ENCODE peak calls at places on chromosomes 5 and 9, in five cellular contexts. D is prostate gland, E is neural progenitor cell, I is A549, M is IMR-90. V is an unnamed sample. For H3K4me1 and H3K9me3, the result is how much of the 10 kb centered on the place peaks cover.

GRCh38 chr5:44619875-44620610 is 188.7 kb upstream of the MRPS30 start:
- DNase-seq in I (no peak), E (no peak), D (no peak), M (no peak), V (no peak)

GRCh38 chr5:67305913-67306710 is 109.5 kb upstream of the CD180 start:
- DNase-seq in I (no peak), M (peak), E (no peak), D (no peak), V (no peak)

GRCh38 chr5:158320178-158320674 is 461.3 kb upstream of the CLINT1 start:
- DNase-seq in M (no peak), D (no peak), I (no peak), E (no peak), V (no peak)

GRCh38 chr5:106680330-106680729 is 990.4 kb downstream of the EFNA5 start:
- DNase-seq in E (no peak), I (no peak), D (no peak), M (no peak), V (no peak)

GRCh38 chr9:8062459-8062858 is 262.9 kb upstream of the DMAC1 start:
- DNase-seq in D (no peak), E (no peak), I (no peak), M (no peak), V (no peak)

GRCh38 chr5:135155616-135156214 is 121.7 kb upstream of the PITX1 start:
- DNase-seq in D (no peak), E (no peak), M (no peak), I (no peak), V (no peak)

GRCh38 chr9:17967731-17968130 is 388.9 kb downstream of the SH3GL2 start:
- DNase-seq in D (no peak), E (no peak), I (no peak), M (no peak), V (no peak)

GRCh38 chr9:87375397-87376073 is 122.1 kb upstream of the DAPK1 start:
- DNase-seq in M (no peak), E (no peak), I (peak), D (no peak), V (no peak)

GRCh38 chr9:79263666-79264460 is 307.9 kb upstream of the TLE4 start:
- DNase-seq in I (no peak), D (no peak), E (no peak), M (peak), V (no peak)

GRCh38 chr9:1427856-1428255 is 377.7 kb downstream of the DMRT2 start:
- DNase-seq in D (no peak), E (no peak), I (no peak), M (no peak), V (no peak)

GRCh38 chr9:37239921-37240320 is 119.5 kb downstream of the ZCCHC7 start:
- DNase-seq in D (no peak), E (no peak), I (no peak), M (no peak), V (no peak)

GRCh38 chr9:78685471-78685870 is 388.5 kb downstream of the PSAT1 start:
- DNase-seq in I (no peak), E (peak), M (no peak), D (no peak), V (no peak)

GRCh38 chr5:138829341-138829740 is 45.8 kb downstream of the LRRTM2 start:
- DNase-seq in I (no peak), E (no peak), M (peak), D (no peak), V (no peak)

GRCh38 chr9:106481003-106481614 is 381.9 kb upstream of the ZNF462 start:
- DNase-seq in D (no peak), I (no peak), E (no peak), M (no peak), V (no peak)

GRCh38 chr5:150848271-150848670 is 1.9 kb downstream of the IRGM start:
- DNase-seq in D (no peak), E (no peak), I (no peak), M (no peak), V (no peak)

GRCh38 chr5:161498531-161498930 is 48.0 kb downstream of the GABRB2 start:
- DNase-seq in D (no peak), M (no peak), E (no peak), I (no peak), V (no peak)

GRCh38 chr9:86909388-86909787 is 37.9 kb downstream of the GAS1 start:
- DNase-seq in I (no peak), E (no peak), D (no peak), M (peak), V (no peak)

GRCh38 chr5:176560364-176560763 is 11.2 kb downstream of the CDHR2 start:
- DNase-seq in D (no peak), E (no peak), I (no peak), M (no peak), V (no peak)

GRCh38 chr9:123338710-123339665 is 17.0 kb upstream of the CRB2 start:
- DNase-seq in M (no peak), D (no peak), I (no peak), E (no peak), V (no peak)

GRCh38 chr5:97297063-97297715 is 114.1 kb upstream of the RIOK2 start:
- DNase-seq in I (no peak), E (peak), M (peak), D (no peak), V (peak)

GRCh38 chr9:83267741-83268140 is 204.8 kb upstream of the RASEF start:
- DNase-seq in D (no peak), I (no peak), M (no peak), E (peak), V (no peak)

GRCh38 chr9:84403288-84403687 is 62.7 kb upstream of the SLC28A3 start:
- DNase-seq in E (no peak), M (no peak), I (no peak), D (no peak), V (no peak)

GRCh38 chr5:31853398-31854135 is 214.6 kb downstream of the PDZD2 start:
- DNase-seq in D (peak), E (peak), I (no peak), M (no peak), V (no peak)

GRCh38 chr5:84885479-84886258 is 501.0 kb upstream of the EDIL3 start:
- DNase-seq in I (no peak), M (peak), D (no peak), E (no peak), V (no peak)

GRCh38 chr5:135158315-135158697 is 124.3 kb upstream of the PITX1 start:
- DNase-seq in I (no peak), D (no peak), M (no peak), E (no peak), V (no peak)

GRCh38 chr5:123819818-123820217 is 307.8 kb downstream of the CSNK1G3 start:
- DNase-seq in E (no peak), D (no peak), M (peak), I (peak), V (no peak)

GRCh38 chr5:53479656-53480473 is 564 bp upstream of the FST start:
- DNase-seq in I (peak), D (peak), E (peak), M (peak), V (no peak)

GRCh38 chr5:56481998-56482698 is 249.0 kb upstream of the ANKRD55 start:
- DNase-seq in D (no peak), E (no peak), M (no peak), I (no peak), V (no peak)

GRCh38 chr5:56479126-56479525 is 246.0 kb upstream of the ANKRD55 start:
- DNase-seq in I (no peak), M (no peak), D (no peak), E (no peak), V (no peak)

GRCh38 chr5:56481147-56481997 is 248.2 kb upstream of the ANKRD55 start:
- DNase-seq in D (peak), E (peak), I (peak), M (peak), V (no peak)

GRCh38 chr5:56479701-56480304 is 246.7 kb upstream of the ANKRD55 start:
- DNase-seq in I (no peak), E (no peak), D (no peak), M (no peak), V (no peak)

GRCh38 chr5:56480305-56481146 is 247.4 kb upstream of the ANKRD55 start:
- DNase-seq in I (no peak), M (peak), E (peak), D (peak), V (peak)
- H3K4me1 ChIP-seq in I (under half), M (under half), E (under half), D (under half), V (under half)

GRCh38 chr5:153937661-153938060 is 101.0 kb downstream of the FAM114A2 start:
- DNase-seq in E (no peak), M (no peak), I (no peak), D (no peak), V (no peak)

GRCh38 chr5:153941265-153941664 is 97.4 kb downstream of the FAM114A2 start:
- DNase-seq in M (no peak), D (no peak), E (no peak), I (no peak), V (no peak)

GRCh38 chr5:153939101-153939500 is 99.6 kb downstream of the FAM114A2 start:
- DNase-seq in M (no peak), D (no peak), E (no peak), I (no peak), V (no peak)

GRCh38 chr5:153938131-153938842 is 100.4 kb downstream of the FAM114A2 start:
- DNase-seq in I (no peak), M (no peak), D (no peak), E (no peak), V (peak)
- H3K9me3 ChIP-seq in I (under half), M (under half), D (under half), E (under half), V (under half)

GRCh38 chr9:76717176-76717575 is 47.1 kb upstream of the PCA3 start:
- DNase-seq in E (no peak), M (no peak), I (no peak), D (no peak), V (no peak)
- H3K4me3 ChIP-seq in E (no peak), M (no peak), I (no peak), D (no peak), V (no peak)

GRCh38 chr5:4542145-4542778 is 597.9 kb upstream of the ADAMTS16 start:
- DNase-seq in I (no peak), E (no peak), D (peak), M (no peak), V (no peak)

GRCh38 chr5:4540375-4541173 is 599.6 kb upstream of the ADAMTS16 start:
- DNase-seq in I (no peak), D (no peak), E (no peak), M (no peak), V (no peak)

GRCh38 chr5:4544049-4544675 is 596.0 kb upstream of the ADAMTS16 start:
- DNase-seq in E (peak), M (no peak), D (no peak), I (no peak), V (no peak)

GRCh38 chr5:4537489-4537888 is 602.6 kb upstream of the ADAMTS16 start:
- DNase-seq in M (no peak), I (no peak), E (no peak), D (no peak), V (no peak)

GRCh38 chr5:4541334-4541733 is 598.8 kb upstream of the ADAMTS16 start:
- DNase-seq in I (no peak), E (no peak), D (no peak), M (no peak), V (no peak)
- H3K4me1 ChIP-seq in I (under half), E (under half), D (under half), M (under half), V (under half)

DNA sequence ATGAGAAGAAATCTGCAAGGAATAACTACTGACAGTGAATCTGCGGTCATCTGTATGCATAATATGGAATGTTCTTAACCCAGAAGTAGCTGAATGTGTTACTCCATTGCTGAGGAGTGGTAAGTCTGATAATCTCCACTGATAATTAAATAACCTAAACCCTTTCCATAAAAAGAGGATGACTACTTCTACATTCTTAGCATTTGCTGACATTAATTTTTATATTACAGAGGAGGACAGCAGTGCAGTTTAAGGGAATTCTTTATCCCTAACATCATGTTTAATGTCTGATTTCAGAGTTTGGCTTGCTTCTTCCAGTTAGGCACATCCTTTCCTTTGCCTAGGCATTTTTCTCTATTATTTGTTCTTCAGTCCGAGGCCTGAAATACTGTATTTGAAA is 52.2 kb downstream of the CDC42SE2 start:
- DNase-seq in E (no peak), I (no peak), M (no peak), D (no peak), V (no peak)
- H3K9me3 ChIP-seq in E (under half), I (under half), M (under half), D (under half), V (under half)

V was measured in HAP-1.